ENCODE peak calls at places on chromosomes 12 and 14, in nine cellular contexts. One of them, this sample, is unnamed.

GRCh38 chr12:95918194-95918993 is 24.0 kb downstream of the CCDC38 start:
- DNase-seq in RCC 7860: peak
- DNase-seq in stimulated activated CD8-positive, alpha-beta memory T cell treated with anti-CD3 and anti-CD28 coated beads, Interleukin-15, amount 100 ng/mL, for 1 hour: no peak
- DNase-seq in HEK293T: peak
- DNase-seq in iris pigment epithelial cell: peak
- DNase-seq in amniotic epithelial cell: peak
- DNase-seq in HuH-7: peak
- DNase-seq in NCI-H510A treated with DMSO at 0.1 percent for 48 hours: peak
- DNase-seq in posterior cingulate gyrus: no peak
- DNase-seq in this sample: peak

GRCh38 chr12:108950991-108951739 is 69.7 kb downstream of the SVOP start:
- DNase-seq in NCI-H510A treated with DMSO at 0.1 percent for 48 hours: peak
- DNase-seq in iris pigment epithelial cell: peak
- DNase-seq in HuH-7: peak
- DNase-seq in stimulated activated CD8-positive, alpha-beta memory T cell treated with anti-CD3 and anti-CD28 coated beads, Interleukin-15, amount 100 ng/mL, for 1 hour: peak
- DNase-seq in RCC 7860: peak
- DNase-seq in HEK293T: peak
- DNase-seq in amniotic epithelial cell: peak
- DNase-seq in posterior cingulate gyrus: peak
- DNase-seq in this sample: peak

GRCh38 chr14:92649934-92650545 is 98.4 kb downstream of the LGMN start:
- DNase-seq in HuH-7: no peak
- DNase-seq in iris pigment epithelial cell: peak
- DNase-seq in stimulated activated CD8-positive, alpha-beta memory T cell treated with anti-CD3 and anti-CD28 coated beads, Interleukin-15, amount 100 ng/mL, for 1 hour: no peak
- DNase-seq in NCI-H510A treated with DMSO at 0.1 percent for 48 hours: no peak
- DNase-seq in HEK293T: no peak
- DNase-seq in posterior cingulate gyrus: peak
- DNase-seq in amniotic epithelial cell: peak
- DNase-seq in RCC 7860: no peak
- DNase-seq in this sample: peak

GRCh38 chr12:65306603-65307501 is 28.4 kb downstream of the MSRB3 start:
- DNase-seq in HEK293T: peak
- DNase-seq in NCI-H510A treated with DMSO at 0.1 percent for 48 hours: peak
- DNase-seq in amniotic epithelial cell: peak
- DNase-seq in posterior cingulate gyrus: no peak
- DNase-seq in stimulated activated CD8-positive, alpha-beta memory T cell treated with anti-CD3 and anti-CD28 coated beads, Interleukin-15, amount 100 ng/mL, for 1 hour: no peak
- DNase-seq in HuH-7: no peak
- DNase-seq in RCC 7860: peak
- DNase-seq in iris pigment epithelial cell: peak
- DNase-seq in this sample: no peak

GRCh38 chr14:32230181-32230580 is 27.1 kb upstream of the RNU6-8 start:
- DNase-seq in HEK293T: no peak
- DNase-seq in iris pigment epithelial cell: peak
- DNase-seq in RCC 7860: peak
- DNase-seq in posterior cingulate gyrus: no peak
- DNase-seq in HuH-7: no peak
- DNase-seq in amniotic epithelial cell: peak
- DNase-seq in NCI-H510A treated with DMSO at 0.1 percent for 48 hours: no peak
- DNase-seq in stimulated activated CD8-positive, alpha-beta memory T cell treated with anti-CD3 and anti-CD28 coated beads, Interleukin-15, amount 100 ng/mL, for 1 hour: no peak
- DNase-seq in this sample: no peak

GRCh38 chr12:9756756-9757155 is 3.9 kb downstream of the CD69 start:
- DNase-seq in amniotic epithelial cell: no peak
- DNase-seq in HEK293T: no peak
- DNase-seq in HuH-7: no peak
- DNase-seq in iris pigment epithelial cell: no peak
- DNase-seq in NCI-H510A treated with DMSO at 0.1 percent for 48 hours: no peak
- DNase-seq in stimulated activated CD8-positive, alpha-beta memory T cell treated with anti-CD3 and anti-CD28 coated beads, Interleukin-15, amount 100 ng/mL, for 1 hour: no peak
- DNase-seq in posterior cingulate gyrus: no peak
- DNase-seq in RCC 7860: no peak
- DNase-seq in this sample: no peak

GRCh38 chr14:89017417-89017816 is 193.0 kb downstream of the TTC8 start:
- DNase-seq in HuH-7: no peak
- DNase-seq in HEK293T: no peak
- DNase-seq in posterior cingulate gyrus: no peak
- DNase-seq in RCC 7860: no peak
- DNase-seq in iris pigment epithelial cell: no peak
- DNase-seq in amniotic epithelial cell: peak
- DNase-seq in stimulated activated CD8-positive, alpha-beta memory T cell treated with anti-CD3 and anti-CD28 coated beads, Interleukin-15, amount 100 ng/mL, for 1 hour: no peak
- DNase-seq in NCI-H510A treated with DMSO at 0.1 percent for 48 hours: no peak
- DNase-seq in this sample: no peak

GRCh38 chr14:96582641-96582980 is 80.4 kb downstream of the PAPOLA start:
- DNase-seq in RCC 7860: no peak
- DNase-seq in NCI-H510A treated with DMSO at 0.1 percent for 48 hours: no peak
- DNase-seq in posterior cingulate gyrus: no peak
- DNase-seq in HEK293T: no peak
- DNase-seq in amniotic epithelial cell: no peak
- DNase-seq in stimulated activated CD8-positive, alpha-beta memory T cell treated with anti-CD3 and anti-CD28 coated beads, Interleukin-15, amount 100 ng/mL, for 1 hour: no peak
- DNase-seq in HuH-7: no peak
- DNase-seq in iris pigment epithelial cell: no peak
- DNase-seq in this sample: no peak

GRCh38 chr12:123533672-123534643 is at the start of gene RILPL1:
- DNase-seq in RCC 7860: peak
- DNase-seq in amniotic epithelial cell: no peak
- DNase-seq in iris pigment epithelial cell: peak
- DNase-seq in NCI-H510A treated with DMSO at 0.1 percent for 48 hours: peak
- DNase-seq in HuH-7: peak
- DNase-seq in posterior cingulate gyrus: peak
- DNase-seq in HEK293T: peak
- DNase-seq in stimulated activated CD8-positive, alpha-beta memory T cell treated with anti-CD3 and anti-CD28 coated beads, Interleukin-15, amount 100 ng/mL, for 1 hour: no peak
- DNase-seq in this sample: peak

GRCh38 chr12:2691001-2691339 is 103.8 kb upstream of the FKBP4 start:
- DNase-seq in HEK293T: no peak
- DNase-seq in amniotic epithelial cell: peak
- DNase-seq in stimulated activated CD8-positive, alpha-beta memory T cell treated with anti-CD3 and anti-CD28 coated beads, Interleukin-15, amount 100 ng/mL, for 1 hour: no peak
- DNase-seq in RCC 7860: no peak
- DNase-seq in NCI-H510A treated with DMSO at 0.1 percent for 48 hours: peak
- DNase-seq in posterior cingulate gyrus: no peak
- DNase-seq in iris pigment epithelial cell: peak
- DNase-seq in HuH-7: no peak
- DNase-seq in this sample: no peak

GRCh38 chr14:67746927-67747326 is 45.2 kb downstream of the RDH12 start:
- DNase-seq in stimulated activated CD8-positive, alpha-beta memory T cell treated with anti-CD3 and anti-CD28 coated beads, Interleukin-15, amount 100 ng/mL, for 1 hour: no peak
- DNase-seq in amniotic epithelial cell: no peak
- DNase-seq in RCC 7860: no peak
- DNase-seq in HuH-7: no peak
- DNase-seq in NCI-H510A treated with DMSO at 0.1 percent for 48 hours: no peak
- DNase-seq in iris pigment epithelial cell: no peak
- DNase-seq in HEK293T: no peak
- DNase-seq in posterior cingulate gyrus: no peak
- DNase-seq in this sample: no peak

GRCh38 chr14:67500981-67501380 is 12.5 kb upstream of the TMEM229B start:
- DNase-seq in RCC 7860: no peak
- DNase-seq in NCI-H510A treated with DMSO at 0.1 percent for 48 hours: no peak
- DNase-seq in HuH-7: no peak
- DNase-seq in amniotic epithelial cell: no peak
- DNase-seq in stimulated activated CD8-positive, alpha-beta memory T cell treated with anti-CD3 and anti-CD28 coated beads, Interleukin-15, amount 100 ng/mL, for 1 hour: no peak
- DNase-seq in posterior cingulate gyrus: no peak
- DNase-seq in HEK293T: no peak
- DNase-seq in iris pigment epithelial cell: no peak
- DNase-seq in this sample: no peak